ENCODE peak calls at places on chromosomes 4 and X, in four cellular contexts. E is colonic mucosa, D is A549, F is Caco-2. O is an unnamed sample.

GRCh38 chr4:84531689-84532088 is 32.6 kb upstream of the NKX6-1 start:
- DNase-seq in E (no peak), D (no peak), F (no peak), O (no peak)

GRCh38 chr4:182604161-182604591 is 313.0 kb downstream of the DCTD start:
- DNase-seq in E (no peak), D (no peak), F (no peak), O (no peak)

GRCh38 chr4:35697203-35697736 is 547.0 kb downstream of the ARAP2 start:
- DNase-seq in E (no peak), D (no peak), F (no peak), O (no peak)

GRCh38 chrX:117895418-117895817 is 221.2 kb downstream of the KLHL13 start:
- DNase-seq in E (no peak), D (no peak), F (no peak), O (no peak)

GRCh38 chr4:137226221-137226620 is 306.1 kb downstream of the PCDH18 start:
- DNase-seq in E (no peak), D (no peak), F (no peak), O (no peak)

GRCh38 chr4:120826449-120826848 is 96.1 kb downstream of the PRDM5 start:
- DNase-seq in E (no peak), D (no peak), F (no peak), O (no peak)

GRCh38 chr4:13627185-13627605 is 330 bp downstream of the BOD1L1 start:
- DNase-seq in E (peak; percentile 22), D (no peak), F (no peak), O (no peak)

GRCh38 chr4:11009281-11009680 is 324.7 kb upstream of the CLNK start:
- DNase-seq in E (no peak), D (no peak), F (no peak), O (no peak)

GRCh38 chr4:44623687-44624086 is 27.7 kb downstream of the YIPF7 start:
- DNase-seq in E (no peak), D (no peak), F (no peak), O (no peak)

GRCh38 chrX:38458071-38458470 is 103.3 kb upstream of the TSPAN7 start:
- DNase-seq in E (no peak), D (no peak), F (peak; percentile 0), O (no peak)

GRCh38 chrX:36867143-36867542 is 141.0 kb upstream of the FAM47C start:
- DNase-seq in E (no peak), D (peak; percentile 2), F (peak; percentile 13), O (no peak)

DNA sequence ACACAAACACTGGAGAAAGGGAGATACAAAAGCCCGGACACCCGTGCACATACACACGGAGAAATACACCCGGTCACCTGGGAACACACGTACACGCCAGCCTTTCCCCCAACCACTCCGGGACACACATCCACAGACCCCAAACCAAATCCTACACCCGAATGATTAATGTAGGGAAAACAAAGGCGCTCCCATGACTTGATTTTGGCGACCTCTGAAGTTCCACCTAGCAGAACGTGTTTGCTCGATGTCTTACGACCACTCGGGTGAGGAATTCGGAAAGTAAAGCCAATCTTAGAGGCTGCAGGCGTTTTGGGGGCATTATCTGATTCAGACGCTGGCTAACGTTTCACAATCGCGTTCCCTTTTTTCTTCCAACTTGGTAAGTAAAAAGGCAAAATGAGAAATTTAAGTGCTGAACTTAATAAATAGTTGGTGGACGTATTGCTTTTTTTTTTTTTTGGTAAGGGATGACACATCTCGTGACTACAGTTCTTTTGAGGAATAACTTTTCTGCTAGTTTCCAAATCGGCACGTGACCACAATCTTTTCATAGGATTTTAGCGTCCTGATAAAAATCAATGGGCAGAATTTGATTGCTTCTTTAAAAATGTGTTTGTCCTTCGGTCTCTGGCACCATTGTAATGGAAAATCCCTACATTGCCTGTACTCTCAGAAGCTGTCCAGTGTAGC is 737 bp downstream of the RAB9A start:
- DNase-seq in E (no peak), D (no peak), F (no peak), O (no peak)
- H3K4me1 ChIP-seq in E (no peaks in the 10 kb centered on the region), D (peaks cover 57% of the 10 kb centered on the region), F (no peaks in the 10 kb centered on the region), O (peaks cover 12% of the 10 kb centered on the region)

DNA sequence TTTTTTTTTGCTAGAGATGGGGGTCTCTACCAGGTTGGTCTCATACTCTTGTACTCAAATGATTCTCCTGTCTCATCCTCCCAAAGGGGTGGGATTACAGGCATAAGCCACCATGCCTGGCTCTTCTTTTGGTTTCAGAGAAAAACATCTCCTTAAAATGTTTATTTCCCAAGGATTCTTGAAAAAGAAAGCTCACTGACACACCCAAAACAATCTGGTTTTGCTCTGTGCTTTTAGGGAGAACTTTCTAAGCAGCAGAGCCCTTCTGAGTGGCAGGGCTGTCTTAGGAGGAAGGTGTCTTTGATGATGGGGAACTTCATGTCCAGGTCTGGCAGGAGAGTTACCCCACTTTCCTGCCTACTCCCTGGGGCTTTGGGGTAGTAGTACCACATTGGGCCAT is 1.3 kb downstream of the SOD3 start:
- DNase-seq in E (no peak), D (no peak), F (no peak), O (no peak)
- H3K4me1 ChIP-seq in E (peaks cover 3% of the 10 kb centered on the region), D (no peaks in the 10 kb centered on the region), F (peaks cover 18% of the 10 kb centered on the region), O (peaks cover 3% of the 10 kb centered on the region)

DNA sequence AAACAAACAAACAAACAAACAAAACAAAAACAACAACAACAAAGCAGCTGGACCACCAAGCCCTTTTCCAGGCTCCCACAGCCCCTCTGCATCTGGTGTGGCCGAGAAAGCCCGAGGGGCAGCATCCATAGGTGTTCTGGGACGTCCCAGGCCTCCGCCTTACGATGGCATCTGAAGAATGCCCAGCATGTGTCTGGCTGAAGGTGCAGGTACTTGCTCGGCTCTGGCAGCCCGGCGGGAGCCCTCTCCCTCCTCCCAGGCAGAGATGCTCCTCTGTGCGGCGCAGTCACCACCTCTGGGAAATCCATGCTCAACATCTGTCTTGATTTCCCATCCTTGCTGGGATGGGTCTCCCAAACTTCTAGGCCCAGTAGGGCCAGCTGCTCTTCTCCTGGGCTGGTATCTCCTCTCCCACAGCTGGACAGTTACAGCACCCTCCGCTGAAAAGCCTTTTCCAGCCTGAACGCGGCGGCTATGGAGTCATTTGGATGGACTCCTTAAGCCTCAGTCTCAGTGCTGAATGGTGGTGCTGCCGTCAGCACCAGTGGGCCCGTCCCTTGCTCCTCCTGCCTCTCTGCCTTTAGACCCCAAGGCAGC is 4.3 kb downstream of the PSAPL1 start:
- DNase-seq in E (no peak), D (no peak), F (peak; percentile 80), O (no peak)
- H3K4me1 ChIP-seq in E (no peaks in the 10 kb centered on the region), D (peaks cover 32% of the 10 kb centered on the region), F (peaks cover 47% of the 10 kb centered on the region), O (peaks cover 29% of the 10 kb centered on the region)

DNA sequence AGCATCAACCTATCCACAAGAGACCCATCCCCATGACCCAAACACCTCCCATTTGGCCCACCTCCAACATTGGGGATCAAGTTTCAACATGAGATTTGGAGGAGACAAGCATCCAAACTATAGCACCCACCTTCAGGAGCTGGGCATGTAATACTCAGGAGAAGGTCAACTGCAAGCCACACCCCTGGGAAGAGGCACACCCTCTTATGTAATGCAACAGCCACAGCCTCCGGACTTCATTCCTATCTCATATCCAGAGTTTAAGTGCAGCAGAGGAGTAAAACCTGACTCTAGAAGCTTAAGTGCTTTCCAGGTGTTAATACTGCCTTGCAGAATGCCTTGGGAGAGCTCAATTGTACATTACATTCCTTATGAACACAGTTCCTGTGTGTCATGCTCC is 197.4 kb downstream of the PTTG2 start:
- DNase-seq in E (peak; percentile 79), D (no peak), F (no peak), O (no peak)
- H3K4me1 ChIP-seq in E (peaks cover 32% of the 10 kb centered on the region), D (peaks cover 69% of the 10 kb centered on the region), F (no peaks in the 10 kb centered on the region), O (peaks cover 36% of the 10 kb centered on the region)

GRCh38 chr4:148068065-148068911 is 336.4 kb downstream of the ARHGAP10 start:
- DNase-seq in E (no peak), D (no peak), F (no peak), O (no peak)

GRCh38 chr4:148067307-148067916 is 335.5 kb downstream of the ARHGAP10 start:
- DNase-seq in E (no peak), D (no peak), F (no peak), O (no peak)

GRCh38 chr4:148064451-148064850 is 332.6 kb downstream of the ARHGAP10 start:
- DNase-seq in E (no peak), D (no peak), F (no peak), O (no peak)

GRCh38 chr4:148062301-148062950 is 330.5 kb downstream of the ARHGAP10 start:
- DNase-seq in E (no peak), D (no peak), F (no peak), O (no peak)

GRCh38 chr4:148065069-148065468 is 333.2 kb downstream of the ARHGAP10 start:
- DNase-seq in E (no peak), D (no peak), F (no peak), O (no peak)
- H3K4me1 ChIP-seq in E (peaks cover 4% of the 10 kb centered on the region), D (no peaks in the 10 kb centered on the region), F (no peaks in the 10 kb centered on the region), O (peaks cover 29% of the 10 kb centered on the region)

GRCh38 chr4:110586137-110586850 is 36.6 kb downstream of the PITX2 start:
- DNase-seq in E (no peak), D (peak; percentile 52), F (peak; percentile 6), O (no peak)

GRCh38 chr4:110589297-110589696 is 33.6 kb downstream of the PITX2 start:
- DNase-seq in E (no peak), D (no peak), F (no peak), O (no peak)

GRCh38 chr4:110587666-110588285 is 35.1 kb downstream of the PITX2 start:
- DNase-seq in E (no peak), D (no peak), F (no peak), O (no peak)
- H3K4me1 ChIP-seq in E (no peaks in the 10 kb centered on the region), D (no peaks in the 10 kb centered on the region), F (no peaks in the 10 kb centered on the region), O (no peaks in the 10 kb centered on the region)

DNA sequence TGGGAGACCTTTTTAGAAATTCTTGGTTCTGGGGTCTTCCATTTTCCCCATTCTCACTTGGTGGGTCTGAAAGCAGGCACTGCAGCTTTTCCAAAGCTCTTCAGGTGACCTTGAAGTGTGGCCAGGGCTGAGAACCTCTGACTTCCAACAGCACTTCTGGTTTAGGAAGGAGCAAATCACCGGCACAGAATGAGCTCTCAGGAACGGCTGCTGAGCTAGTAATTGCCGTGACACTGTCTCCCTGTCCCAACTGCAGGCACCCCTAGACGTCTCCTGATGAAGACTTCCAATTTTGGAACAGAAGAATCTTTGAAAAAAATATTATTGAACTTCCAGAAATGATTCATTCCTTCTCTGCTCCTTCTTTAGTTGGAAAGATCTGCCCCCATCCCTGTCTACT is 31.3 kb downstream of the CD38 start:
- DNase-seq in E (no peak), D (no peak), F (no peak), O (no peak)
- H3K4me1 ChIP-seq in E (no peaks in the 10 kb centered on the region), D (no peaks in the 10 kb centered on the region), F (peaks cover 7% of the 10 kb centered on the region), O (no peaks in the 10 kb centered on the region)